ENCODE peak calls at places on chromosomes 16 and 17, in seven cellular contexts. D, W, Y, U, A, T and X are unnamed samples.

GRCh38 chr16:51710930-51711563 is 560.0 kb upstream of the SALL1 start:
- DNase-seq in D (no peak), W (no peak), Y (no peak), U (no peak), A (no peak), T (no peak), X (no peak)

GRCh38 chr17:59754547-59754946 is 47.1 kb downstream of the VMP1 start:
- DNase-seq in D (no peak), W (peak; percentile 96), Y (no peak), U (no peak), A (peak; percentile 75), T (no peak), X (no peak)

GRCh38 chr17:66002063-66002585 is 189.8 kb downstream of the CEP112 start:
- DNase-seq in D (no peak), W (no peak), Y (no peak), U (no peak), A (no peak), T (no peak), X (no peak)

GRCh38 chr17:81931557-81932332 is 4.2 kb upstream of the MAFG start:
- DNase-seq in D (no peak), W (no peak), Y (no peak), U (no peak), A (no peak), T (no peak), X (no peak)

GRCh38 chr16:81547919-81548216 is 103.3 kb downstream of the CMIP start:
- DNase-seq in D (no peak), W (no peak), Y (no peak), U (no peak), A (no peak), T (no peak), X (no peak)

GRCh38 chr16:22728167-22728836 is 85.7 kb upstream of the HS3ST2 start:
- DNase-seq in D (no peak), W (no peak), Y (no peak), U (no peak), A (no peak), T (no peak), X (no peak)

GRCh38 chr17:45186955-45187354 is 25.3 kb downstream of the HEXIM2 start:
- DNase-seq in D (no peak), W (no peak), Y (no peak), U (no peak), A (no peak), T (no peak), X (no peak)

GRCh38 chr17:78621720-78622490 is 44.7 kb upstream of the DNAH17 start:
- DNase-seq in D (no peak), W (no peak), Y (no peak), U (no peak), A (no peak), T (no peak), X (no peak)

GRCh38 chr17:40266882-40267281 is 20.8 kb upstream of the CDC6 start:
- DNase-seq in D (no peak), W (no peak), Y (no peak), U (no peak), A (no peak), T (no peak), X (no peak)

GRCh38 chr17:64781013-64781392 is 118.9 kb upstream of the SMURF2 start:
- DNase-seq in D (peak; percentile 64), W (no peak), Y (no peak), U (no peak), A (peak; percentile 27), T (no peak), X (no peak)

GRCh38 chr16:81140930-81141780 is 45.0 kb upstream of the GCSH start:
- DNase-seq in D (no peak), W (no peak), Y (no peak), U (no peak), A (no peak), T (no peak), X (no peak)

GRCh38 chr17:65388911-65389310 is 172.5 kb downstream of the AXIN2 start:
- DNase-seq in D (no peak), W (no peak), Y (no peak), U (no peak), A (no peak), T (no peak), X (no peak)

GRCh38 chr17:5467416-5467815 is 1.4 kb downstream of the DHX33 start:
- DNase-seq in D (no peak), W (no peak), Y (no peak), U (no peak), A (no peak), T (no peak), X (no peak)

GRCh38 chr17:47323382-47324223 is at the start of gene EFCAB13:
- DNase-seq in D (peak; percentile 94), W (peak; percentile 76), Y (peak; percentile 78), U (no peak), A (peak; percentile 81), T (peak; percentile 88), X (peak; percentile 61)

GRCh38 chr17:78345172-78345571 is 14.7 kb downstream of the SOCS3 start:
- DNase-seq in D (no peak), W (no peak), Y (no peak), U (no peak), A (no peak), T (no peak), X (no peak)

GRCh38 chr17:77502626-77503292 is 362.0 kb downstream of the SEC14L1 start:
- DNase-seq in D (peak; percentile 44), W (no peak), Y (no peak), U (no peak), A (no peak), T (no peak), X (no peak)

GRCh38 chr16:48115299-48115698 is 40.5 kb downstream of the ABCC12 start:
- DNase-seq in D (no peak), W (no peak), Y (no peak), U (no peak), A (no peak), T (no peak), X (no peak)

GRCh38 chr17:32275060-32276042 is 9.7 kb downstream of the RHBDL3 start:
- DNase-seq in D (peak; percentile 72), W (peak; percentile 83), Y (no peak), U (no peak), A (no peak), T (no peak), X (no peak)

GRCh38 chr16:88194397-88195020 is 188.2 kb upstream of the ZNF469 start:
- DNase-seq in D (no peak), W (peak; percentile 81), Y (no peak), U (no peak), A (no peak), T (no peak), X (no peak)

GRCh38 chr16:30186782-30187555 is 3.6 kb downstream of the CORO1A start:
- DNase-seq in D (peak; percentile 75), W (no peak), Y (peak; percentile 87), U (no peak), A (peak; percentile 90), T (peak; percentile 65), X (peak; percentile 83)

GRCh38 chr16:57600048-57600835 is 28.2 kb upstream of the ADGRG1 start:
- DNase-seq in D (peak; percentile 54), W (peak; percentile 45), Y (no peak), U (peak; percentile 95), A (peak; percentile 39), T (peak; percentile 68), X (no peak)

GRCh38 chr17:2138318-2138717 is 83.4 kb downstream of the HIC1 start:
- DNase-seq in D (no peak), W (peak; percentile 18), Y (peak; percentile 3), U (no peak), A (peak; percentile 76), T (no peak), X (no peak)

GRCh38 chr17:41663451-41664171 is 25.1 kb upstream of the EIF1 start:
- DNase-seq in D (no peak), W (no peak), Y (no peak), U (no peak), A (no peak), T (no peak), X (no peak)

GRCh38 chr17:22514315-22514714 is 822.0 kb downstream of the KCNJ18 start:
- DNase-seq in D (no peak), W (no peak), Y (no peak), U (peak; percentile 34), A (no peak), T (no peak), X (no peak)

GRCh38 chr17:55320594-55321506 is 56.1 kb downstream of the HLF start:
- DNase-seq in D (no peak), W (peak; percentile 42), Y (no peak), U (no peak), A (no peak), T (no peak), X (no peak)

GRCh38 chr17:29587591-29587990 is 1.9 kb downstream of the GIT1 start:
- DNase-seq in D (no peak), W (no peak), Y (no peak), U (no peak), A (no peak), T (no peak), X (no peak)

GRCh38 chr17:29585080-29585751 is 4.2 kb downstream of the GIT1 start:
- DNase-seq in D (peak; percentile 67), W (no peak), Y (no peak), U (no peak), A (peak; percentile 52), T (no peak), X (no peak)

GRCh38 chr17:29588017-29588557 is 1.4 kb downstream of the GIT1 start:
- DNase-seq in D (no peak), W (no peak), Y (no peak), U (no peak), A (no peak), T (no peak), X (no peak)

GRCh38 chr17:29588561-29589411 is 662 bp downstream of the GIT1 start:
- DNase-seq in D (no peak), W (peak; percentile 9), Y (peak; percentile 52), U (no peak), A (peak; percentile 63), T (no peak), X (peak; percentile 43)

GRCh38 chr17:29586676-29587469 is 2.6 kb downstream of the GIT1 start:
- DNase-seq in D (no peak), W (no peak), Y (no peak), U (no peak), A (no peak), T (no peak), X (no peak)
- H3K4me1 ChIP-seq in D (peaks cover 67% of the 10 kb centered on the region), W (peaks cover 12% of the 10 kb centered on the region), Y (peaks cover 65% of the 10 kb centered on the region), U (peaks cover 75% of the 10 kb centered on the region), A (peaks cover 69% of the 10 kb centered on the region), T (peaks cover 20% of the 10 kb centered on the region), X (peaks cover 57% of the 10 kb centered on the region)

DNA sequence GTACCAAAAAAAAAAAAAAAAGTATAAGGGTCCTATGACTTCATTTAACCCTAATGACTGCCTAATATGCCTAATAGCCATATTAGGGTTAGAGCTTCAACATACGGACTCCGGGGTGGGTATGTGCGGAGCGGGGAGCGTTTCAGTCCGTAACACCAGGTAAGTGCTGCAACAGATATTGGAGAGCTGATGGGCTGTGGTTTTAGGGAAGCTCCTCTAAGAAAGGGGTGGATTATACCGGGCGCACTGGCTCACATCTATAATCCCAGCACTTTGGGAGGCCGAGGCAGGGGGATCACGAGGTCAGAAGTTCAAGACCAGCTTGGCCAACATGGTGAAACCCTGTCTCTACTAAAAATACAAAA is 1.9 kb upstream of the ZC3H7A start:
- DNase-seq in D (peak; percentile 38), W (no peak), Y (no peak), U (no peak), A (no peak), T (no peak), X (no peak)
- H3K4me3 ChIP-seq in D (no peak overlapping the region), W (no peak overlapping the region), Y (peak overlapping the region; percentile 97), U (no peak overlapping the region), A (peak overlapping the region; percentile 91), T (no peak overlapping the region), X (no peak overlapping the region)

GRCh38 chr16:27689711-27690110 is 139.8 kb downstream of the KATNIP start:
- DNase-seq in D (no peak), W (no peak), Y (no peak), U (no peak), A (no peak), T (no peak), X (no peak)
- H3K27ac ChIP-seq in D (no peak overlapping the region), W (no peak overlapping the region), Y (no peak overlapping the region), U (no peak overlapping the region), A (no peak overlapping the region), T (no peak overlapping the region), X (no peak overlapping the region)

GRCh38 chr17:35175638-35176415 is 18.4 kb downstream of the SLC35G3 start:
- DNase-seq in D (no peak), W (no peak), Y (no peak), U (no peak), A (no peak), T (no peak), X (no peak)
- H3K4me1 ChIP-seq in D (no peaks in the 10 kb centered on the region), W (no peaks in the 10 kb centered on the region), Y (peaks cover 64% of the 10 kb centered on the region), U (peaks cover 7% of the 10 kb centered on the region), A (peaks cover 37% of the 10 kb centered on the region), T (no peaks in the 10 kb centered on the region), X (peaks cover 27% of the 10 kb centered on the region)